ENCODE peak calls at places on chromosome 13, in four cellular contexts. One of them, this sample, is unnamed. For H3K9me1, the result is how much of the 10 kb centered on the place peaks cover.

GRCh38 chr13:112887557-112887991 is 81.4 kb upstream of the MCF2L start:
- DNase-seq in K562: no peak
- DNase-seq in keratinocyte: no peak
- DNase-seq in endothelial cell of umbilical vein: no peak
- DNase-seq in this sample: no peak

GRCh38 chr13:76711515-76712182 is 174.6 kb downstream of the KCTD12 start:
- DNase-seq in K562: no peak
- DNase-seq in keratinocyte: no peak
- DNase-seq in endothelial cell of umbilical vein: peak
- DNase-seq in this sample: peak

GRCh38 chr13:109226631-109227030 is 559.8 kb downstream of the IRS2 start:
- DNase-seq in K562: no peak
- DNase-seq in keratinocyte: no peak
- DNase-seq in endothelial cell of umbilical vein: no peak
- DNase-seq in this sample: no peak

GRCh38 chr13:80477641-80478443 is 136.9 kb upstream of the SPRY2 start:
- DNase-seq in K562: no peak
- DNase-seq in keratinocyte: peak
- DNase-seq in endothelial cell of umbilical vein: no peak
- DNase-seq in this sample: no peak

GRCh38 chr13:78689011-78689410 is 30.1 kb upstream of the OBI1 start:
- DNase-seq in K562: no peak
- DNase-seq in keratinocyte: no peak
- DNase-seq in endothelial cell of umbilical vein: peak
- DNase-seq in this sample: no peak

GRCh38 chr13:43983373-43983772 is 103.7 kb downstream of the LACC1 start:
- DNase-seq in K562: no peak
- DNase-seq in keratinocyte: no peak
- DNase-seq in endothelial cell of umbilical vein: no peak
- DNase-seq in this sample: peak

GRCh38 chr13:52006491-52007245 is 4.6 kb downstream of the ATP7B start:
- DNase-seq in K562: no peak
- DNase-seq in keratinocyte: no peak
- DNase-seq in endothelial cell of umbilical vein: no peak
- DNase-seq in this sample: no peak

GRCh38 chr13:112351825-112352224 is 24.3 kb upstream of the SPACA7 start:
- DNase-seq in K562: no peak
- DNase-seq in keratinocyte: no peak
- DNase-seq in endothelial cell of umbilical vein: no peak
- DNase-seq in this sample: no peak

GRCh38 chr13:49936943-49937273 is 768 bp upstream of the SPRYD7 start:
- DNase-seq in K562: no peak
- DNase-seq in keratinocyte: no peak
- DNase-seq in endothelial cell of umbilical vein: no peak
- DNase-seq in this sample: no peak

GRCh38 chr13:59982631-59983382 is 180.9 kb downstream of the DIAPH3 start:
- DNase-seq in K562: no peak
- DNase-seq in keratinocyte: no peak
- DNase-seq in endothelial cell of umbilical vein: no peak
- DNase-seq in this sample: peak

GRCh38 chr13:73062368-73062767 is 3.6 kb downstream of the KLF5 start:
- DNase-seq in K562: no peak
- DNase-seq in keratinocyte: no peak
- DNase-seq in endothelial cell of umbilical vein: no peak
- DNase-seq in this sample: no peak

GRCh38 chr13:94674609-94675348 is 37.6 kb downstream of the SOX21 start:
- DNase-seq in K562: peak
- DNase-seq in keratinocyte: peak
- DNase-seq in endothelial cell of umbilical vein: peak
- DNase-seq in this sample: peak

GRCh38 chr13:70729369-70729768 is 621.1 kb upstream of the KLHL1 start:
- DNase-seq in K562: no peak
- DNase-seq in keratinocyte: no peak
- DNase-seq in endothelial cell of umbilical vein: no peak
- DNase-seq in this sample: no peak

GRCh38 chr13:95494082-95494681 is 58.3 kb upstream of the CLDN10 start:
- DNase-seq in K562: peak
- DNase-seq in keratinocyte: peak
- DNase-seq in endothelial cell of umbilical vein: peak
- DNase-seq in this sample: peak

GRCh38 chr13:78660130-78660857 is 1.3 kb upstream of the OBI1 start:
- DNase-seq in K562: no peak
- DNase-seq in keratinocyte: no peak
- DNase-seq in endothelial cell of umbilical vein: peak
- DNase-seq in this sample: no peak

GRCh38 chr13:111046590-111047141 is 68.4 kb upstream of the ARHGEF7 start:
- DNase-seq in K562: peak
- DNase-seq in keratinocyte: no peak
- DNase-seq in endothelial cell of umbilical vein: no peak
- DNase-seq in this sample: peak

GRCh38 chr13:21060827-21061076 is 634 bp downstream of the LATS2 start:
- DNase-seq in K562: no peak
- DNase-seq in keratinocyte: no peak
- DNase-seq in endothelial cell of umbilical vein: peak
- DNase-seq in this sample: no peak

GRCh38 chr13:49098198-49098597 is 121.9 kb upstream of the MLNR start:
- DNase-seq in K562: peak
- DNase-seq in keratinocyte: peak
- DNase-seq in endothelial cell of umbilical vein: peak
- DNase-seq in this sample: peak

GRCh38 chr13:79936368-79937136 is 404.4 kb downstream of the SPRY2 start:
- DNase-seq in K562: no peak
- DNase-seq in keratinocyte: peak
- DNase-seq in endothelial cell of umbilical vein: peak
- DNase-seq in this sample: peak

GRCh38 chr13:39210961-39211534 is 172.8 kb downstream of the NHLRC3 start:
- DNase-seq in K562: no peak
- DNase-seq in keratinocyte: peak
- DNase-seq in endothelial cell of umbilical vein: no peak
- DNase-seq in this sample: no peak

GRCh38 chr13:110616103-110617101 is 1.1 kb downstream of the NAXD start:
- DNase-seq in K562: peak
- DNase-seq in keratinocyte: no peak
- DNase-seq in endothelial cell of umbilical vein: peak
- DNase-seq in this sample: peak

GRCh38 chr13:57933606-57934005 is 302.1 kb downstream of the PCDH17 start:
- DNase-seq in K562: no peak
- DNase-seq in keratinocyte: no peak
- DNase-seq in endothelial cell of umbilical vein: peak
- DNase-seq in this sample: no peak

GRCh38 chr13:78593652-78594494 is 9.5 kb downstream of the POU4F1 start:
- DNase-seq in K562: no peak
- DNase-seq in keratinocyte: no peak
- DNase-seq in endothelial cell of umbilical vein: no peak
- DNase-seq in this sample: no peak

GRCh38 chr13:67383358-67383757 is 153.2 kb upstream of the PCDH9 start:
- DNase-seq in K562: no peak
- DNase-seq in keratinocyte: no peak
- DNase-seq in endothelial cell of umbilical vein: no peak
- DNase-seq in this sample: peak

GRCh38 chr13:99990045-99990977 is 8.7 kb downstream of the ZIC2 start:
- DNase-seq in K562: no peak
- DNase-seq in keratinocyte: no peak
- DNase-seq in endothelial cell of umbilical vein: no peak
- DNase-seq in this sample: no peak

GRCh38 chr13:106143392-106143791 is 392.1 kb downstream of the EFNB2 start:
- DNase-seq in K562: no peak
- DNase-seq in keratinocyte: no peak
- DNase-seq in endothelial cell of umbilical vein: no peak
- DNase-seq in this sample: peak

DNA sequence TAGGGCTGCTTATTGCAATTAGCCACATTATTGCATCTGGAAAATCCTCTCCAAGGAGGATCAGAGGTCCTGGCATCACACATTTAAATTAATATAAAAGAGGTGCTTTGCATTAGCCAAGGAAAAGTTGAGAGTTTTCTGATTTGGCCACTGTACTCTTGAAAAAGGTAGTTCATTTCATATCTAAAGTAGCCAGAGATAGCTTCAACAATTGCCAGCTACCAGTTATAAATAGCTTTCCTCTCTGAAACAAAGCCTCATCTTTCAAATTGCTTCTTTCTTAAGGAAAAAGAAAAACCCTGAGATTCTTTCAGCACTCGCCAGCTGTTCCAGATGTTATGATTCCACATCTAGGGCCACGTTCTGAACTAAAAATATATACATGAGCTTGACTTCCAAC is 69.6 kb downstream of the ERCC5 start:
- DNase-seq in K562: no peak
- DNase-seq in keratinocyte: no peak
- DNase-seq in endothelial cell of umbilical vein: no peak
- DNase-seq in this sample: no peak
- H3K9me1 ChIP-seq in K562: under half
- H3K9me1 ChIP-seq in keratinocyte: under half
- H3K9me1 ChIP-seq in endothelial cell of umbilical vein: under half
- H3K9me1 ChIP-seq in this sample: under half

GRCh38 chr13:91601807-91602206 is 203.4 kb downstream of the GPC5 start:
- DNase-seq in K562: no peak
- DNase-seq in keratinocyte: no peak
- DNase-seq in endothelial cell of umbilical vein: no peak
- DNase-seq in this sample: no peak
- H3K9me1 ChIP-seq in K562: under half
- H3K9me1 ChIP-seq in keratinocyte: under half
- H3K9me1 ChIP-seq in endothelial cell of umbilical vein: under half
- H3K9me1 ChIP-seq in this sample: under half

GRCh38 chr13:36858285-36858684 is 39.3 kb downstream of the RFXAP start:
- DNase-seq in K562: peak
- DNase-seq in keratinocyte: no peak
- DNase-seq in endothelial cell of umbilical vein: peak
- DNase-seq in this sample: peak

GRCh38 chr13:36859259-36859658 is 40.2 kb downstream of the RFXAP start:
- DNase-seq in K562: no peak
- DNase-seq in keratinocyte: no peak
- DNase-seq in endothelial cell of umbilical vein: no peak
- DNase-seq in this sample: no peak

GRCh38 chr13:36865265-36865664 is 46.2 kb downstream of the RFXAP start:
- DNase-seq in K562: no peak
- DNase-seq in keratinocyte: no peak
- DNase-seq in endothelial cell of umbilical vein: no peak
- DNase-seq in this sample: no peak

GRCh38 chr13:36862722-36863121 is 43.7 kb downstream of the RFXAP start:
- DNase-seq in K562: no peak
- DNase-seq in keratinocyte: no peak
- DNase-seq in endothelial cell of umbilical vein: peak
- DNase-seq in this sample: no peak

GRCh38 chr13:36862002-36862706 is 43.1 kb downstream of the RFXAP start:
- DNase-seq in K562: peak
- DNase-seq in keratinocyte: no peak
- DNase-seq in endothelial cell of umbilical vein: peak
- DNase-seq in this sample: no peak
- H3K9me1 ChIP-seq in K562: under half
- H3K9me1 ChIP-seq in keratinocyte: under half
- H3K9me1 ChIP-seq in endothelial cell of umbilical vein: under half
- H3K9me1 ChIP-seq in this sample: under half

GRCh38 chr13:97441414-97441813 is 7.4 kb downstream of the RAP2A start:
- DNase-seq in K562: no peak
- DNase-seq in keratinocyte: no peak
- DNase-seq in endothelial cell of umbilical vein: no peak
- DNase-seq in this sample: no peak

GRCh38 chr13:97440598-97440997 is 6.6 kb downstream of the RAP2A start:
- DNase-seq in K562: no peak
- DNase-seq in keratinocyte: no peak
- DNase-seq in endothelial cell of umbilical vein: no peak
- DNase-seq in this sample: peak

GRCh38 chr13:97437729-97438128 is 3.8 kb downstream of the RAP2A start:
- DNase-seq in K562: no peak
- DNase-seq in keratinocyte: no peak
- DNase-seq in endothelial cell of umbilical vein: no peak
- DNase-seq in this sample: no peak

GRCh38 chr13:97436845-97437244 is 2.9 kb downstream of the RAP2A start:
- DNase-seq in K562: no peak
- DNase-seq in keratinocyte: no peak
- DNase-seq in endothelial cell of umbilical vein: no peak
- DNase-seq in this sample: no peak

GRCh38 chr13:97439196-97439595 is 5.2 kb downstream of the RAP2A start:
- DNase-seq in K562: no peak
- DNase-seq in keratinocyte: no peak
- DNase-seq in endothelial cell of umbilical vein: peak
- DNase-seq in this sample: no peak
- H3K9me1 ChIP-seq in K562: under half
- H3K9me1 ChIP-seq in keratinocyte: under half
- H3K9me1 ChIP-seq in endothelial cell of umbilical vein: under half
- H3K9me1 ChIP-seq in this sample: under half

DNA sequence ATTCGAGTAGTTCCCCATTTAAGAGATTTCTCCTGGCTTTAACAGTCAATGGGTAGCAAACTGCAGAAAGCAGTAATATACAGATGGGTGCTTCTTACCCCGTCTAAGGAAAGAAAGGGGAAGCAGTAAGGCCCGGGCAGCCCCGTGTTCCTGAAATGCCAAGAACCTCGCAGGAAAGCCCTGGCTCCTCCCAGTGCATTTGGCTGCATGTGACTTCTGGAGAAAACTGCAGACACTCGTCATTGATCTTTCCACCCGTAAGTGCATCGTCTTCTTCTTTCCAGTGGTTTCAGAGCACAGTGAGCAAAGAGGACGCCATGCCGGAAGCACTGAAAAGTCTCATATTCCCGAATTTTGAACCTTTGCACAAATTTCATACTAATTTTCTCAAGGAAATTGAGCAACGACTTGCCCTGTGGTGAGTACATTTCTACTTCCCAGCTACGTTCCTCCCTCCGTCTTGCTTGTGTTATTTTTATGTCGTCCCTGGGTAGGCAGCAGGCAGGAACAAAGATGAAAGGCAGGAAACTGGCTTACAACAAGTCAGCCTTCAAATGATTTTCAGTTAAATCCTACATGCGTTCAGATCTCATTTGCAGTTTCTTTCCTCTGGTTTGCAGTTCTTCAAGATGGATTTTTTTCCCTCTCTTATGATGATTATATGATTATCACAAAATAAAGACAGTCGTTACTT is 165.1 kb downstream of the STK24 start:
- DNase-seq in K562: no peak
- DNase-seq in keratinocyte: no peak
- DNase-seq in endothelial cell of umbilical vein: peak
- DNase-seq in this sample: no peak
- H3K9me1 ChIP-seq in K562: under half
- H3K9me1 ChIP-seq in keratinocyte: under half
- H3K9me1 ChIP-seq in endothelial cell of umbilical vein: under half
- H3K9me1 ChIP-seq in this sample: under half